ENCODE peak calls at places on chromosome 6, in ten cellular contexts. T is substantia nigra; N is NCI-H187; F is GM23338; U is stimulated activated CD4-positive, alpha-beta T cell treated with anti-CD3 and anti-CD28 coated beads, Interleukin-1b, Interleukin-23, amount 100 ng/mL, for 24 hours; Z is EL; M is NCI-H1092 treated with DMSO at 0.1 percent for 48 hours; C is ACHN; Y is non-pigmented ciliary epithelial cell; B is AG08395. A is an unnamed sample.

GRCh38 chr6:110951986-110952794 is 6.3 kb upstream of the GTF3C6 start:
- DNase-seq in T (no peak), N (no peak), F (no peak), U (no peak), Z (peak), M (no peak), C (peak), Y (no peak), B (no peak), A (no peak)

GRCh38 chr6:139135578-139136545 is 982 bp downstream of the HECA start:
- DNase-seq in T (no peak), N (no peak), F (peak), U (no peak), Z (peak), M (no peak), C (peak), Y (no peak), B (peak), A (peak)

GRCh38 chr6:37696220-37696840 is 1.4 kb downstream of the MDGA1 start:
- DNase-seq in T (no peak), N (no peak), F (peak), U (peak), Z (peak), M (peak), C (peak), Y (no peak), B (peak), A (peak)

GRCh38 chr6:151998784-151999183 is 191.3 kb downstream of the ESR1 start:
- DNase-seq in T (no peak), N (no peak), F (no peak), U (no peak), Z (peak), M (no peak), C (no peak), Y (no peak), B (no peak), A (no peak)

GRCh38 chr6:108897371-108897770 is 49.1 kb downstream of the ARMC2 start:
- DNase-seq in T (no peak), N (no peak), F (no peak), U (no peak), Z (peak), M (no peak), C (peak), Y (no peak), B (peak), A (no peak)

GRCh38 chr6:168507730-168508129 is 66.7 kb downstream of the SMOC2 start:
- DNase-seq in T (no peak), N (no peak), F (no peak), U (no peak), Z (no peak), M (no peak), C (no peak), Y (no peak), B (no peak), A (no peak)

GRCh38 chr6:34834789-34835518 is 43.1 kb downstream of the BLTP3A start:
- DNase-seq in T (no peak), N (no peak), F (no peak), U (no peak), Z (peak), M (no peak), C (peak), Y (peak), B (peak), A (no peak)

GRCh38 chr6:35893246-35893645 is 27.7 kb downstream of the SRPK1 start:
- DNase-seq in T (no peak), N (no peak), F (no peak), U (no peak), Z (peak), M (no peak), C (peak), Y (no peak), B (no peak), A (no peak)

GRCh38 chr6:89310929-89311328 is 4.2 kb downstream of the GABRR2 start:
- DNase-seq in T (no peak), N (no peak), F (no peak), U (no peak), Z (peak), M (no peak), C (no peak), Y (no peak), B (peak), A (no peak)

GRCh38 chr6:148342146-148343027 is at the start of gene SASH1:
- DNase-seq in T (peak), N (peak), F (peak), U (no peak), Z (peak), M (peak), C (peak), Y (peak), B (peak), A (peak)

GRCh38 chr6:111101987-111102386 is 14.7 kb downstream of the SLC16A10 start:
- DNase-seq in T (no peak), N (no peak), F (no peak), U (no peak), Z (no peak), M (no peak), C (no peak), Y (no peak), B (no peak), A (no peak)

GRCh38 chr6:149032599-149033405 is 284.7 kb upstream of the TAB2 start:
- DNase-seq in T (no peak), N (no peak), F (no peak), U (no peak), Z (peak), M (no peak), C (peak), Y (peak), B (peak), A (no peak)

GRCh38 chr6:109428889-109429477 is 11.4 kb downstream of the PPIL6 start:
- DNase-seq in T (no peak), N (no peak), F (no peak), U (no peak), Z (peak), M (no peak), C (no peak), Y (no peak), B (peak), A (no peak)

GRCh38 chr6:105994522-105995402 is 91.4 kb upstream of the PRDM1 start:
- DNase-seq in T (no peak), N (no peak), F (peak), U (no peak), Z (peak), M (no peak), C (peak), Y (no peak), B (peak), A (peak)

GRCh38 chr6:63671098-63671754 is 35.6 kb downstream of the PHF3 start:
- DNase-seq in T (no peak), N (no peak), F (no peak), U (no peak), Z (no peak), M (no peak), C (no peak), Y (no peak), B (no peak), A (no peak)

GRCh38 chr6:128491643-128492206 is 28.7 kb downstream of the PTPRK start:
- DNase-seq in T (no peak), N (no peak), F (no peak), U (no peak), Z (no peak), M (no peak), C (peak), Y (peak), B (peak), A (no peak)

GRCh38 chr6:168415993-168416530 is 24.9 kb upstream of the SMOC2 start:
- DNase-seq in T (no peak), N (no peak), F (no peak), U (no peak), Z (no peak), M (no peak), C (no peak), Y (no peak), B (no peak), A (no peak)